ENCODE peak calls at places on chromosomes 3 and 15, in six cellular contexts. G is HepG2, D is H1, P is GM12891, L is K562, S is GM12878. V is an unnamed sample.

GRCh38 chr3:150811984-150812383 is 49.0 kb upstream of the SIAH2 start:
- DNase-seq in G (no peak), D (no peak), P (no peak), L (no peak), S (no peak), V (no peak)

GRCh38 chr3:10792208-10792607 is 23.8 kb upstream of the SLC6A11 start:
- DNase-seq in G (no peak), D (no peak), P (no peak), L (no peak), S (no peak), V (no peak)

GRCh38 chr15:57534279-57534678 is 57.4 kb upstream of the MYZAP start:
- DNase-seq in G (no peak), D (no peak), P (no peak), L (no peak), S (no peak), V (no peak)

GRCh38 chr3:63948995-63949394 is 36.8 kb upstream of the SCAANT1 start:
- DNase-seq in G (no peak), D (no peak), P (no peak), L (no peak), S (no peak), V (no peak)

GRCh38 chr3:51395493-51396213 is 4.6 kb downstream of the RBM15B start:
- DNase-seq in G (no peak), D (no peak), P (no peak), L (no peak), S (no peak), V (no peak)

GRCh38 chr3:36193448-36193847 is 186.9 kb upstream of the STAC start:
- DNase-seq in G (no peak), D (no peak), P (no peak), L (no peak), S (no peak), V (no peak)

GRCh38 chr3:23981136-23981535 is 36.0 kb downstream of the NR1D2 start:
- DNase-seq in G (no peak), D (no peak), P (no peak), L (no peak), S (no peak), V (no peak)

GRCh38 chr3:186002884-186003472 is 65.2 kb upstream of the TRA2B start:
- DNase-seq in G (peak), D (peak), P (no peak), L (peak), S (no peak), V (no peak)

GRCh38 chr15:87863152-87863551 is 393.4 kb downstream of the NTRK3 start:
- DNase-seq in G (no peak), D (peak), P (no peak), L (peak), S (no peak), V (no peak)

GRCh38 chr3:138914870-138915502 is 32.0 kb downstream of the FOXL2 start:
- DNase-seq in G (peak), D (no peak), P (no peak), L (peak), S (no peak), V (no peak)

GRCh38 chr15:89777821-89778380 is 1.8 kb downstream of the MESP2 start:
- DNase-seq in G (no peak), D (no peak), P (no peak), L (no peak), S (no peak), V (no peak)

GRCh38 chr3:170350515-170351413 is 6.8 kb upstream of the SKIL start:
- DNase-seq in G (no peak), D (no peak), P (no peak), L (no peak), S (no peak), V (no peak)

GRCh38 chr3:59253523-59253922 is 203.7 kb upstream of the CFAP20DC start:
- DNase-seq in G (no peak), D (no peak), P (no peak), L (no peak), S (no peak), V (no peak)

GRCh38 chr3:50627407-50628051 is 10.6 kb downstream of the MAPKAPK3 start:
- DNase-seq in G (no peak), D (no peak), P (peak), L (no peak), S (no peak), V (no peak)

GRCh38 chr3:192408007-192408655 is 319.2 kb downstream of the FGF12 start:
- DNase-seq in G (no peak), D (no peak), P (peak), L (no peak), S (no peak), V (no peak)

GRCh38 chr3:100104442-100104798 is 9.9 kb downstream of the FILIP1L start:
- DNase-seq in G (no peak), D (no peak), P (no peak), L (no peak), S (no peak), V (no peak)

GRCh38 chr3:187741403-187742350 is 3.6 kb downstream of the BCL6 start:
- DNase-seq in G (peak), D (no peak), P (no peak), L (peak), S (no peak), V (no peak)

GRCh38 chr3:127588675-127589577 is 1.6 kb downstream of the TPRA1 start:
- DNase-seq in G (peak), D (no peak), P (no peak), L (no peak), S (no peak), V (no peak)

GRCh38 chr3:28745436-28745835 is 396.8 kb upstream of the AZI2 start:
- DNase-seq in G (no peak), D (no peak), P (no peak), L (no peak), S (no peak), V (no peak)

GRCh38 chr3:175941352-175941751 is 1082.2 kb downstream of the NAALADL2 start:
- DNase-seq in G (no peak), D (no peak), P (no peak), L (no peak), S (no peak), V (no peak)

GRCh38 chr3:136042608-136043221 is 77.2 kb downstream of the PPP2R3A start:
- DNase-seq in G (peak), D (no peak), P (peak), L (peak), S (no peak), V (peak)

GRCh38 chr3:187519428-187519890 is 150.7 kb downstream of the SST start:
- DNase-seq in G (no peak), D (peak), P (no peak), L (no peak), S (no peak), V (no peak)

GRCh38 chr3:130748981-130749380 is 2.4 kb upstream of the PIK3R4 start:
- DNase-seq in G (no peak), D (no peak), P (no peak), L (no peak), S (no peak), V (no peak)

GRCh38 chr3:188170461-188171459 is 16.8 kb downstream of the LPP start:
- DNase-seq in G (peak), D (no peak), P (no peak), L (no peak), S (no peak), V (no peak)

GRCh38 chr3:101340591-101340990 is 20.2 kb upstream of the IMPG2 start:
- DNase-seq in G (no peak), D (no peak), P (no peak), L (no peak), S (no peak), V (no peak)

GRCh38 chr3:139136459-139137190 is 91.9 kb upstream of the PRR23C start:
- DNase-seq in G (no peak), D (no peak), P (no peak), L (no peak), S (no peak), V (no peak)

GRCh38 chr15:73540161-73540560 is 93.0 kb downstream of the NPTN start:
- DNase-seq in G (no peak), D (no peak), P (no peak), L (no peak), S (no peak), V (no peak)

GRCh38 chr3:152968388-152969024 is 133.6 kb downstream of the P2RY1 start:
- DNase-seq in G (no peak), D (no peak), P (no peak), L (peak), S (no peak), V (no peak)

GRCh38 chr3:74410276-74410941 is 204.1 kb downstream of the CNTN3 start:
- DNase-seq in G (no peak), D (no peak), P (no peak), L (no peak), S (no peak), V (no peak)

GRCh38 chr3:110620118-110620517 is 451.5 kb upstream of the NECTIN3 start:
- DNase-seq in G (no peak), D (no peak), P (no peak), L (peak), S (no peak), V (no peak)

GRCh38 chr15:58179741-58180381 is 41.7 kb downstream of the AQP9 start:
- DNase-seq in G (no peak), D (no peak), P (no peak), L (peak), S (no peak), V (no peak)

DNA sequence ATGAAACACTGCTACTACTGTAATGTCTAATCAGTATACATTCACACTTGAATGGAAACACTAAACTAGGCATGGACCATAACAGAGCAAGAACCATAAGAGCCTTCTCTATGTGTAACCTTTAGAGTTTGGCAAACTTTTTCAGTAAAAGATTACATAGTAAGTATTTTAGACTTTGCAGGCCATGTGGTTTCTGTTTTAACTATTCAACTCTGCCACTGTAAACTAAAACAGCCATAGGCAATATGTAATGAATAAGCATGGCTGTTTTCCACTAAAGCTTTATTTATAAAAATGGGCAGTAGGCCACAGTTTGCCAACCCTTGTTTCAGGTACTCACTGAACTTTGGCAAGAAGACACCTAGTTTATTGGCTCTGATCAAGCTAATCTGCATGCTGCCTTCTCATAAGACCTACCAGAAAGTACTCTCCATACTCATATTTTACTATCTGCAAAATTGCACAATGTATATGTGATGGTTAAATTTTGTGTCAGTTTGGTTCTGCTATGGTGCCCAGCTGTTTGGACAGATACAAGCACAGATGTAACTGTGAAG is 46.0 kb downstream of the UACA start:
- DNase-seq in G (no peak), D (no peak), P (no peak), L (no peak), S (no peak), V (no peak)
- TF ChIP-seq POLR2AphosphoS5 in G (no peak), D (no peak), P (no peak), L (no peak), S (no peak), V (no peak)

GRCh38 chr15:52678468-52679231 is 538 bp downstream of the ATOSA start:
- DNase-seq in G (peak), D (peak), P (no peak), L (peak), S (no peak), V (no peak)
- TF ChIP-seq TAF1 in G (peak), D (peak), P (no peak), L (peak), S (no peak), V (peak)

GRCh38 chr3:46981932-46982471 is 2.5 kb downstream of the NBEAL2 start:
- DNase-seq in G (no peak), D (no peak), P (no peak), L (no peak), S (no peak), V (no peak)
- TF ChIP-seq POLR2A in G (no peak), D (no peak), P (no peak), L (no peak), S (peak), V (peak)

DNA sequence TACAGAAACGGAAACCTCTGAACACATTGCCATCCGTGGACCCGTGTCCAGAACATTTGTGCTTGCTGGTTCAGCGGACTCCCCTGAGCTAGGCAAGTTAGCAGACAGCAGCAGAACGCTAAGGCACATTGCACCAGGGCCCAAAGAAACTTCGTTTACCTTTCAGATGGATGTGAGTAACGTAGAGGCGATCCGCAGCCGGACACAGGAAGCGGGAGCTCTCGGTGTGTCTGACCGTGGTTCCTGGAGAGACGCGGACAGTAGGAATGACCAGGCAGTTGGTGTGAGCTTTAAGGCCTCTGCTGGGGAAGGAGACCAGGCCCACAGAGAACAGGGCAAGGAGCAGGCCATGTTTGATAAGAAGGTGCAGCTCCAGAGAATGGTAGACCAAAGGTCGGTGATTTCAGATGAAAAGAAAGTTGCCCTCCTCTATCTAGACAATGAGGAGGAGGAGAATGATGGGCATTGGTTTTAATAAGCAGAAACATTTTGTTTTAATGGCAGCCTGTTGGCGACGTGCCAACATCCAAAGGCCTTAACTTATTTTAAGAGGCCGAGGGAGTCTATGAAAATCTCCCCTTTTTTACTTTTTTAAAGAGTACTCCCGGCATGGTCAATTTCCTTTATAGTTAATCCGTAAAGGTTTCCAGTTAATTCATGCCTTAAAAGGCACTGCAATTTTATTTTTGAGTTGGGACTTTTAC is 27.9 kb downstream of the SYNM start:
- DNase-seq in G (no peak), D (no peak), P (no peak), L (no peak), S (no peak), V (no peak)
- TF ChIP-seq POLR2AphosphoS5 in G (no peak), D (no peak), P (no peak), L (no peak), S (no peak), V (no peak)

GRCh38 chr15:42707873-42708544 is 28.9 kb downstream of the CDAN1 start:
- DNase-seq in G (peak), D (no peak), P (no peak), L (no peak), S (no peak), V (no peak)

GRCh38 chr15:42710662-42711061 is 26.3 kb downstream of the CDAN1 start:
- DNase-seq in G (no peak), D (no peak), P (no peak), L (no peak), S (no peak), V (no peak)

GRCh38 chr15:42705336-42705735 is 31.6 kb downstream of the CDAN1 start:
- DNase-seq in G (no peak), D (no peak), P (no peak), L (no peak), S (no peak), V (no peak)

GRCh38 chr15:42704492-42704926 is 32.4 kb downstream of the CDAN1 start:
- DNase-seq in G (peak), D (peak), P (no peak), L (peak), S (peak), V (peak)

GRCh38 chr15:42707068-42707467 is 29.9 kb downstream of the CDAN1 start:
- DNase-seq in G (no peak), D (no peak), P (no peak), L (no peak), S (no peak), V (no peak)
- TF ChIP-seq TAF1 in G (no peak), D (no peak), P (no peak), L (no peak), S (no peak), V (no peak)

GRCh38 chr3:49004352-49005297 is 2.6 kb upstream of the WDR6 start:
- DNase-seq in G (peak), D (no peak), P (no peak), L (no peak), S (no peak), V (no peak)
- TF ChIP-seq POLR2A in G (no peak), D (no peak), P (no peak), L (no peak), S (no peak), V (no peak)

DNA sequence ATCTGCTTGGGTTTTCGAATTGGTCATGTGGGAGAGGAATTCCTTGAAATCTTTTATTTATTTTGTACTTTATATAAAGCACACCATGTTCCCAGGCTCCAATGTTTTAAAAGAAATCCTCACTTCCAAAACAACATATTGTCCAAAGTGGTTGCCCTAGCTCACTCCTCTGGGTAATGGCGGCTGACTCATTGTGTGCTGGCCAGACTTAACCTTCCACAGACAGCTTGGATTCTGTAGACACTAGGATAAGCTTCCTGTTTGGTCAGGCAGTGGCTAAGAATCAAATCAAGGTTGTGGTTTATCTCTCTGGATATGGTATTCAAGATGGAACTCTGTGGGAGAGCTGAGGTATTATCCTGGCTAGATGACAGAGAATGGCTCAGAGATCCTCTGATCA is 55.8 kb upstream of the FAM98B start:
- DNase-seq in G (peak), D (no peak), P (no peak), L (no peak), S (no peak), V (no peak)
- TF ChIP-seq POLR2AphosphoS5 in G (no peak), D (no peak), P (no peak), L (no peak), S (no peak), V (no peak)

V was measured in GM12892.